ENCODE peak calls at places on chromosomes 13 and 19, in eight cellular contexts. U, X, O, Y, T, F, E and R are unnamed samples.
A peak's percentile ranks its signal among the peaks of the same experiment; 100 is the strongest.

GRCh38 chr13:44906758-44907157 is 82.5 kb downstream of the NUFIP1 start:
- DNase-seq in U (no peak), X (no peak), O (no peak), Y (no peak), T (no peak), F (no peak), E (no peak), R (peak; percentile 71)

GRCh38 chr13:43908156-43909126 is 28.7 kb downstream of the LACC1 start:
- DNase-seq in U (peak; percentile 54), X (peak; percentile 66), O (peak; percentile 29), Y (peak; percentile 85), T (peak; percentile 61), F (no peak), E (no peak), R (peak; percentile 91)

GRCh38 chr19:10855879-10856522 is 7.8 kb downstream of the C19orf38 start:
- DNase-seq in U (peak; percentile 54), X (peak; percentile 58), O (no peak), Y (no peak), T (peak; percentile 28), F (no peak), E (peak; percentile 54), R (no peak)

GRCh38 chr13:44052843-44053607 is 173.3 kb downstream of the LACC1 start:
- DNase-seq in U (no peak), X (no peak), O (no peak), Y (peak; percentile 92), T (peak; percentile 55), F (no peak), E (peak; percentile 29), R (peak; percentile 65)

GRCh38 chr19:41144403-41144802 is 30.2 kb downstream of the CYP2F1 start:
- DNase-seq in U (peak; percentile 80), X (peak; percentile 93), O (no peak), Y (peak; percentile 66), T (peak; percentile 77), F (peak; percentile 90), E (peak; percentile 90), R (peak; percentile 78)

GRCh38 chr19:13004273-13004672 is 9.0 kb downstream of the NFIX start:
- DNase-seq in U (no peak), X (no peak), O (no peak), Y (no peak), T (no peak), F (no peak), E (no peak), R (no peak)

GRCh38 chr13:109869312-109870237 is 83.2 kb upstream of the IRS2 start:
- DNase-seq in U (no peak), X (peak; percentile 1), O (no peak), Y (peak; percentile 72), T (peak; percentile 61), F (peak; percentile 13), E (peak; percentile 42), R (peak; percentile 44)

GRCh38 chr19:33064117-33064777 is 441 bp downstream of the RHPN2 start:
- DNase-seq in U (peak; percentile 39), X (peak; percentile 12), O (no peak), Y (no peak), T (peak; percentile 34), F (peak; percentile 18), E (peak; percentile 78), R (no peak)

GRCh38 chr19:38453596-38453995 is 20.1 kb downstream of the RYR1 start:
- DNase-seq in U (no peak), X (no peak), O (no peak), Y (no peak), T (no peak), F (no peak), E (no peak), R (no peak)

GRCh38 chr19:28504727-28505126 is 708.2 kb downstream of the UQCRFS1 start:
- DNase-seq in U (no peak), X (no peak), O (no peak), Y (no peak), T (no peak), F (no peak), E (peak; percentile 38), R (no peak)

GRCh38 chr13:106376411-106377112 is 158.9 kb downstream of the EFNB2 start:
- DNase-seq in U (peak; percentile 99), X (peak; percentile 90), O (peak; percentile 97), Y (peak; percentile 93), T (peak; percentile 96), F (no peak), E (no peak), R (peak; percentile 95)

GRCh38 chr19:1098177-1099051 is 3.2 kb upstream of the POLR2E start:
- DNase-seq in U (no peak), X (no peak), O (no peak), Y (peak; percentile 50), T (no peak), F (no peak), E (no peak), R (peak; percentile 34)

GRCh38 chr13:26604784-26605183 is 47.3 kb downstream of the WASF3 start:
- DNase-seq in U (no peak), X (no peak), O (no peak), Y (no peak), T (no peak), F (no peak), E (no peak), R (no peak)

GRCh38 chr19:51441410-51442390 is 16.6 kb downstream of the SIGLEC8 start:
- DNase-seq in U (peak; percentile 65), X (no peak), O (no peak), Y (no peak), T (no peak), F (peak; percentile 73), E (no peak), R (no peak)

GRCh38 chr13:50989476-50989875 is 79.9 kb downstream of the RNASEH2B start:
- DNase-seq in U (no peak), X (peak; percentile 48), O (no peak), Y (no peak), T (no peak), F (no peak), E (no peak), R (no peak)

GRCh38 chr13:111514646-111515617 is 194.5 kb downstream of the TEX29 start:
- DNase-seq in U (no peak), X (no peak), O (no peak), Y (no peak), T (no peak), F (no peak), E (no peak), R (no peak)

GRCh38 chr13:114063545-114064515 is 68.6 kb downstream of the RASA3 start:
- DNase-seq in U (peak; percentile 35), X (peak; percentile 17), O (no peak), Y (peak; percentile 27), T (peak; percentile 67), F (no peak), E (no peak), R (peak; percentile 61)